ENCODE peak calls at places on chromosomes 13 and 19, in six cellular contexts. P, Y, T, G, H and J are unnamed samples.

GRCh38 chr19:51372649-51373504 is at the start of gene NKG7:
- DNase-seq in P (no peak), Y (peak), H (no peak), T (no peak), G (no peak), J (no peak)

GRCh38 chr13:21696865-21697448 is 26.1 kb downstream of the FGF9 start:
- DNase-seq in H (no peak), P (no peak), Y (no peak), T (no peak), G (no peak), J (no peak)

GRCh38 chr13:52868190-52868589 is 19.8 kb upstream of the PCDH8 start:
- DNase-seq in G (no peak), H (no peak), Y (no peak), T (no peak), P (no peak), J (no peak)

GRCh38 chr13:29510698-29511438 is 84.6 kb downstream of the SLC7A1 start:
- DNase-seq in T (no peak), G (no peak), P (no peak), H (no peak), Y (no peak), J (no peak)

GRCh38 chr19:6521718-6522646 is 8.8 kb upstream of the TNFSF9 start:
- DNase-seq in P (no peak), G (no peak), Y (peak), H (no peak), T (no peak), J (no peak)

GRCh38 chr13:50911051-50911690 is 1.6 kb downstream of the RNASEH2B start:
- DNase-seq in P (no peak), T (peak), Y (no peak), G (no peak), H (no peak), J (no peak)

GRCh38 chr19:46250057-46250456 is 20.5 kb downstream of the IGFL1 start:
- DNase-seq in Y (no peak), G (no peak), P (no peak), H (no peak), T (peak), J (no peak)

GRCh38 chr13:99528547-99528946 is 27.3 kb downstream of the TM9SF2 start:
- DNase-seq in P (no peak), G (no peak), H (no peak), Y (no peak), T (no peak), J (no peak)

GRCh38 chr19:15248648-15249559 is 16.7 kb upstream of the EPHX3 start:
- DNase-seq in Y (no peak), T (peak), G (no peak), H (peak), P (no peak), J (no peak)

GRCh38 chr19:54412877-54413276 is 2.4 kb upstream of the TTYH1 start:
- DNase-seq in P (no peak), T (no peak), H (no peak), Y (no peak), G (no peak), J (no peak)

GRCh38 chr19:11446652-11447301 is 11.3 kb downstream of the PRKCSH start:
- DNase-seq in Y (no peak), H (no peak), T (no peak), P (peak), G (peak), J (no peak)

GRCh38 chr13:43376596-43376995 is 353.2 kb downstream of the DNAJC15 start:
- DNase-seq in T (no peak), G (no peak), P (no peak), H (no peak), Y (no peak), J (no peak)

GRCh38 chr19:18091217-18091608 is 4.5 kb upstream of the IL12RB1 start:
- DNase-seq in P (peak), H (peak), T (no peak), Y (peak), G (no peak), J (no peak)